ENCODE peak calls at places on chromosomes 12 and 14, in four cellular contexts. D, R, K and L are unnamed samples.

GRCh38 chr12:10673660-10674384 is at the start of gene STYK1:
- DNase-seq in D (peak), R (peak), K (peak), L (peak)

GRCh38 chr14:83300454-83301064 is 1766.9 kb upstream of the SEL1L start:
- DNase-seq in D (peak), R (peak), K (no peak), L (peak)

GRCh38 chr12:18140969-18141368 is 51.0 kb upstream of the RERGL start:
- DNase-seq in D (no peak), R (no peak), K (no peak), L (no peak)

GRCh38 chr12:54569072-54569471 is 19.4 kb downstream of the PPP1R1A start:
- DNase-seq in D (no peak), R (no peak), K (no peak), L (no peak)

GRCh38 chr12:62604373-62604772 is 137.7 kb downstream of the MON2 start:
- DNase-seq in D (no peak), R (no peak), K (no peak), L (no peak)

GRCh38 chr14:30874999-30875787 is 834 bp downstream of the COCH start:
- DNase-seq in D (no peak), R (no peak), K (peak), L (no peak)

GRCh38 chr12:125053821-125054220 is 11.4 kb upstream of the AACS start:
- DNase-seq in D (no peak), R (no peak), K (no peak), L (no peak)

GRCh38 chr12:26938660-26939185 is 453 bp downstream of the FGFR1OP2 start:
- DNase-seq in D (no peak), R (no peak), K (no peak), L (peak)

GRCh38 chr12:124352839-124353238 is 57.9 kb downstream of the RFLNA start:
- DNase-seq in D (no peak), R (no peak), K (peak), L (no peak)

GRCh38 chr14:97697772-97698171 is 900.6 kb downstream of the VRK1 start:
- DNase-seq in D (no peak), R (no peak), K (no peak), L (no peak)

GRCh38 chr12:107399061-107399460 is 286.5 kb upstream of the PWP1 start:
- DNase-seq in D (peak), R (no peak), K (no peak), L (no peak)

GRCh38 chr12:89768586-89769482 is 60.2 kb upstream of the ATP2B1 start:
- DNase-seq in D (peak), R (peak), K (peak), L (peak)

GRCh38 chr12:41507286-41507685 is 319.2 kb downstream of the PDZRN4 start:
- DNase-seq in D (no peak), R (no peak), K (no peak), L (peak)

GRCh38 chr14:65815127-65815526 is 402.6 kb downstream of the FUT8 start:
- DNase-seq in D (no peak), R (no peak), K (no peak), L (no peak)

GRCh38 chr14:90139199-90139598 is 77.4 kb downstream of the KCNK13 start:
- DNase-seq in D (no peak), R (no peak), K (no peak), L (no peak)

GRCh38 chr14:104751539-104752337 is 1.2 kb upstream of the SIVA1 start:
- DNase-seq in D (no peak), R (no peak), K (peak), L (no peak)

GRCh38 chr14:59631237-59631636 is 54.6 kb upstream of the CCDC175 start:
- DNase-seq in D (no peak), R (peak), K (peak), L (peak)

GRCh38 chr14:81275305-81275950 is 54.7 kb upstream of the GTF2A1 start:
- DNase-seq in D (no peak), R (no peak), K (no peak), L (no peak)

GRCh38 chr12:120453977-120454376 is 7.7 kb downstream of the GATC start:
- DNase-seq in D (peak), R (peak), K (peak), L (peak)

GRCh38 chr12:96156211-96156610 is 38.0 kb upstream of the ELK3 start:
- DNase-seq in D (no peak), R (no peak), K (no peak), L (no peak)

GRCh38 chr14:95519699-95520098 is 3.2 kb upstream of the SYNE3 start:
- DNase-seq in D (peak), R (peak), K (no peak), L (peak)

DNA sequence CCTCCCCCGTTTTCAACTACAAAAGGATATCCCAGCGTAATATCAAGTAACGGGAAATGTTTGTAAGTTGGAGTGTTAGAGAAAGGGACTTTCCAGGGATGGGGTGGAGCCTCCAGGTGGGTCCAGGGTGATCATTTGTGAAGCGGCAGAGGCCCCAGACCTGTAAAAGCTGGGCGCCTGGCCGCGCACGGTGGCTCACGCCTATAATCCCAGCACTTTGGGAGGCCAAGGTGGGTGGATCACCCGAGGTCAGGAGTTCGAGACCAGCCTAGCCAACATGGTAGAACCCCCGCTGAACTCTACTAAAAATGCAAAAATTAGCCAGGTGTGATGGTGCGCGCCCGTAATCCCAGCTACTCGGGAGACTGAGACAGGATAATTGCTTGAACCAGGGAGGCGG is 35.2 kb downstream of the PLEKHD1 start:
- DNase-seq in D (no peak), R (no peak), K (no peak), L (no peak)
- H3K9ac ChIP-seq in D (no peak), R (no peak), K (no peak), L (no peak)

GRCh38 chr14:22689186-22689585 is 45.0 kb upstream of the OR6J1 start:
- DNase-seq in D (peak), R (peak), K (no peak), L (peak)
- H3K4me2 ChIP-seq in D (no peak), R (no peak), K (no peak), L (no peak)

DNA sequence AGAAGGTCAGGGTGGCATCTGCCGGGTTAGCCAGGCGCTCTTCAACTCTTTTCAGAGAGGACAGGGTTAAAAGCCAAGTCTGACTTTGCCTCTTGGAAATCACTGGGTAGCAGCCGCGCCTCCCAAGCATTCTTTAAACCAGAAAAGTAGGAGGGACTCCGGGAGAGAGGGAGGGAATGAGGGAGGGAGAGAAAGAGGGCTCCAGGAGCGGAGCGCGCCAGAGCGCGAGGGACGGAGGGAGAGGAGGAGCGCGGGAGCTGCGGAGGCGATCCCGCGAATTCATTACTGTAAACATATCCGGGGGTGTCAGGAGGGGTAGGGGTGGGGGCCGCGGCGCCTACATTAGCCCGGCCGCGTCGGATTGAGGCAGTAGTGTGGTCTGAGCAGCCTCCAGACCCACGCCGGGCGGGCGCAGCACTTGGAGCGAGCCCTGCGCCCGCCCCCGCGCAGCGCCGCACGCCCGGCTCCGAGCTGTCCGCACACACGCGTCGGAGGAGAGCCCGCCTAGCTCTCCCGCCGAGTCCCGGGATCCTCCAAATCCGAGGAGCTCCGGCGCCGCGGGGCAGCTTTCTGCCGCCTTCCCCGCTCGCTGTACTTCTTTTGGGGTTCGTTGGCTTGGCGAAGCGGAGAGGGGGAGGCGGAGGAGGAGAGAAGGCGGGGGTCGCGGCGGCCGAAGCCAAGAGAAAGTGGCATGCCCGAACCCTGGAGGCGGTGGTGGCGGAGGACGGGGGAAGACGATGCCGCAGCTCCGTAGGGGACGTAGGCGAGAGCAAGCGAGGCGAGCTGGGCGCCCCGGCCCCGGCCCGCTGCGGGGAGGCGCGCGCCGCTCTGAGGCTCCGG is 3.3 kb downstream of the FLRT2 start:
- DNase-seq in D (peak), R (peak), K (no peak), L (peak)
- TF ChIP-seq EZH2 in D (no peak), R (no peak), K (no peak), L (no peak)

DNA sequence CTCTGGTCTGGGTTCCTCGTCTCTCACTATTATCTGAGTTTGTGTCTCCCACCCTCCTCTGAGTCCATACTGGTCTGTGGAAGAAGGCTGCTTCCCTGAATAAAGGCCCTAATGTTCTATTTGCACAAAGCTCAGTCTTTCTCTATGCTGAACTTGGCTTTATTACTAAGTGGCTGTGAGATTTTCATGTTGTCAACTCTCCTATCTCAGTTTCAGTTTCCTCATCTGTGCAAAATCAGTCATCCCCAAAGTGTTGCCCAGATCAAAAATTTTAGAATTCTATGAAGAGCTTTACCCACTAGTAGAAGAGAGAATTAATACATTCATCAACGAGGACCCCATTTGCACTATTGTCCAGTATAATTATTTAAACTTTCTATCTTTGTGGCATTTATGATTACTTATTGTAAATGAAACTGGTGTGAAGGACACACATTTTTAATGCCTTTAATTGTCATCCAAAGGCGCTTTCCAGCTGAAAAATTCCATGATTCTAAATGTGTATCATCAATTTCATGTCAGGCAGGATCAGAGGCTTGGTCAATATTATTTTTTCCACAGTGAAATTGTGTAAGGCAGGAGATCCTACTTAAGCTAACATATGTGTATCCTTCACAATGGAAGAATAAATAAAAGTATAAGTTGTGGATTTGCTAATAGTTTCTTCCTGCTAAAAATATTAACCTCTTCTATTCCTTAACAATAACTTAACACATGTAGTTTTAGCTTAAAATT is 79.1 kb upstream of the EEA1 start:
- DNase-seq in D (no peak), R (no peak), K (no peak), L (no peak)
- H3K9ac ChIP-seq in D (no peak), R (no peak), K (no peak), L (no peak)

DNA sequence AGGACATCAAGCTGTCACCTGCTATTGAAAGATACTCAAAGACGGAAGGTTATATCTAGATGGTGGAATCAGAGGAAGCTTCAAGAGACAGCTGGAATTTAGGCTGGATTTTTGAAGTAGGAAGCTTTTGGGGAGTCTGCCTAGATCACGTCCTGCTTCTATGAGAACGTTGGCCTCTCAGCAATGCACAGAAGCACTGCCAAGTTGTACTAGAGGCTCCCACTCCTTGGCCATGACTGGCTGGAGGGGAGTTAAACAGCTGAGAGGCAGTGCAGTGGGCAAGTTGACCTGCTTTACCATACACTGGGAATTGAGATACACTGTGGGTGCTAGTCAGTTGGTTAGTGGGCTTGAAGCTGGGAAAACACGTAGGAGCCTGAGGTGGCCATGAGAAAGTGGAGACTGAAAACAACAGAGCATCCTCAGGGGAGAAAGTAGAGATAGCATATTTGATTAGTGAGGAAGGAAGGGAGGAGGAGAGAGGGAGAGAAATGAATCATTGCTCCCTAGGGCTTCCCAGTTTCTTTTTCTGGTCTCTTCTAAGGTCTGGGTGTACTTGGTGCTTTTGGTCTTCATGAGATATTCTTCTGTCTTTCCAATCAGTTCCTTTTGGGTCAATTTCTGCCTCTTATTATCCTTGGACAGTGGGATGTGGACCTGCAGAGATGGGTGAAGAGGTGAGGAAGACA is 110.8 kb downstream of the EMP1 start:
- DNase-seq in D (no peak), R (no peak), K (no peak), L (no peak)
- H3K4me2 ChIP-seq in D (no peak), R (no peak), K (no peak), L (no peak)

DNA sequence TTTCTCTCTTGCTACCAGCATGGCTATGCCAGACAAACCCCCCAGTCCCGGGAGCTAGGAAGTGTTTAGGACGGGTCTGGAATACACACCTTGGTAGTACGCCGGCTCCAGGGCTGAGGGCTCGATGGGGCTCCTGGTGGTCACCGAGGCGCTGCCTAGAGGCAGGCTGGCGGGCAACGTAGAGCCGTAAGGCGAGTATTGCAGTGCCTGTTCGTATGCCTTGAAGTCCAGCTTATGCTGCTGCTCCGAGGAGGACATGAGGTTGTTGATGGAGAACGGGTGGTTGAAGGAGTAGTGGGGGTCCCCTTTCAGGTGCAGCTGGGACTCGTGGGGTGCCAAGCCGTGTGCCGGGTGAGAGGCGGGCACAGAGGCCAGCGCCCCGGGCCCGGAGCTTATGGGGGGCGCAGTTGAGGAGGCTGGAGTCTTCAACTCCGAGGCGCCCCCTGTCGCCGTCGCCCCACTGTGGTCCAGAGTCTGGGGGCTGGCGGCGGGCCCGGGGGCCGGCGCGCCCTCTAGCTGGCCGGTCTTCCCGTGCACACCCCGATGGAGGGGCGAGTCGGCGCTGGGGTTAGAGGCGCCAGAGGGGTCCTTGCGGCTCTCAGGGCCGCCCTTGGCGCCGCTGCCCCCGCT is 3.6 kb downstream of the FOXA1 start:
- DNase-seq in D (no peak), R (no peak), K (no peak), L (peak)
- TF ChIP-seq EZH2 in D (no peak), R (peak), K (no peak), L (no peak)

GRCh38 chr12:84508943-84509342 is 403.7 kb downstream of the SLC6A15 start:
- DNase-seq in D (no peak), R (peak), K (no peak), L (no peak)
- H3K9ac ChIP-seq in D (no peak), R (no peak), K (no peak), L (no peak)